ENCODE peak calls at places on chromosome 12, in eight cellular contexts. One of them, this sample, is unnamed.

GRCh38 chr12:57090924-57091632 is 2.2 kb downstream of the NAB2 start:
- DNase-seq in glomerular endothelial cell: no peak
- DNase-seq in spleen: no peak
- DNase-seq in NCI-H2029 treated with DMSO at 0.1 percent for 48 hours: no peak
- DNase-seq in stimulated activated CD4-positive, alpha-beta T cell treated with anti-CD3 and anti-CD28 coated beads, Interleukin-12 subunit alpha, Interleukin-12 subunit beta, amount 100 ng/mL, for 4 hours: no peak
- DNase-seq in heart right ventricle: no peak
- DNase-seq in T-helper 1 cell: no peak
- DNase-seq in activated T-cell treated with anti-CD3 and anti-CD28 coated beads, Interleukin-2, amount 50 U/mL, for 24 hours: no peak
- DNase-seq in this sample: peak

GRCh38 chr12:49777800-49778748 is 36.7 kb downstream of the TMBIM6 start:
- DNase-seq in glomerular endothelial cell: no peak
- DNase-seq in spleen: peak
- DNase-seq in NCI-H2029 treated with DMSO at 0.1 percent for 48 hours: no peak
- DNase-seq in stimulated activated CD4-positive, alpha-beta T cell treated with anti-CD3 and anti-CD28 coated beads, Interleukin-12 subunit alpha, Interleukin-12 subunit beta, amount 100 ng/mL, for 4 hours: peak
- DNase-seq in heart right ventricle: no peak
- DNase-seq in T-helper 1 cell: peak
- DNase-seq in activated T-cell treated with anti-CD3 and anti-CD28 coated beads, Interleukin-2, amount 50 U/mL, for 24 hours: peak
- DNase-seq in this sample: no peak

GRCh38 chr12:91620422-91620821 is 437.8 kb upstream of the DCN start:
- DNase-seq in glomerular endothelial cell: no peak
- DNase-seq in spleen: no peak
- DNase-seq in NCI-H2029 treated with DMSO at 0.1 percent for 48 hours: no peak
- DNase-seq in stimulated activated CD4-positive, alpha-beta T cell treated with anti-CD3 and anti-CD28 coated beads, Interleukin-12 subunit alpha, Interleukin-12 subunit beta, amount 100 ng/mL, for 4 hours: no peak
- DNase-seq in heart right ventricle: no peak
- DNase-seq in T-helper 1 cell: no peak
- DNase-seq in activated T-cell treated with anti-CD3 and anti-CD28 coated beads, Interleukin-2, amount 50 U/mL, for 24 hours: no peak
- DNase-seq in this sample: no peak

GRCh38 chr12:68951652-68952051 is 18.7 kb upstream of the CPM start:
- DNase-seq in glomerular endothelial cell: no peak
- DNase-seq in spleen: peak
- DNase-seq in NCI-H2029 treated with DMSO at 0.1 percent for 48 hours: no peak
- DNase-seq in stimulated activated CD4-positive, alpha-beta T cell treated with anti-CD3 and anti-CD28 coated beads, Interleukin-12 subunit alpha, Interleukin-12 subunit beta, amount 100 ng/mL, for 4 hours: no peak
- DNase-seq in heart right ventricle: no peak
- DNase-seq in T-helper 1 cell: no peak
- DNase-seq in activated T-cell treated with anti-CD3 and anti-CD28 coated beads, Interleukin-2, amount 50 U/mL, for 24 hours: no peak
- DNase-seq in this sample: no peak

GRCh38 chr12:109178532-109178931 is 62.1 kb downstream of the ACACB start:
- DNase-seq in glomerular endothelial cell: no peak
- DNase-seq in spleen: no peak
- DNase-seq in NCI-H2029 treated with DMSO at 0.1 percent for 48 hours: no peak
- DNase-seq in stimulated activated CD4-positive, alpha-beta T cell treated with anti-CD3 and anti-CD28 coated beads, Interleukin-12 subunit alpha, Interleukin-12 subunit beta, amount 100 ng/mL, for 4 hours: no peak
- DNase-seq in heart right ventricle: no peak
- DNase-seq in T-helper 1 cell: no peak
- DNase-seq in activated T-cell treated with anti-CD3 and anti-CD28 coated beads, Interleukin-2, amount 50 U/mL, for 24 hours: no peak
- DNase-seq in this sample: no peak

GRCh38 chr12:103470664-103471063 is 25.1 kb downstream of the C12orf42 start:
- DNase-seq in glomerular endothelial cell: no peak
- DNase-seq in spleen: peak
- DNase-seq in NCI-H2029 treated with DMSO at 0.1 percent for 48 hours: no peak
- DNase-seq in stimulated activated CD4-positive, alpha-beta T cell treated with anti-CD3 and anti-CD28 coated beads, Interleukin-12 subunit alpha, Interleukin-12 subunit beta, amount 100 ng/mL, for 4 hours: no peak
- DNase-seq in heart right ventricle: no peak
- DNase-seq in T-helper 1 cell: no peak
- DNase-seq in activated T-cell treated with anti-CD3 and anti-CD28 coated beads, Interleukin-2, amount 50 U/mL, for 24 hours: no peak
- DNase-seq in this sample: no peak

GRCh38 chr12:70918321-70918720 is 2.2 kb downstream of the PTPRR start:
- DNase-seq in glomerular endothelial cell: no peak
- DNase-seq in spleen: no peak
- DNase-seq in NCI-H2029 treated with DMSO at 0.1 percent for 48 hours: no peak
- DNase-seq in stimulated activated CD4-positive, alpha-beta T cell treated with anti-CD3 and anti-CD28 coated beads, Interleukin-12 subunit alpha, Interleukin-12 subunit beta, amount 100 ng/mL, for 4 hours: no peak
- DNase-seq in heart right ventricle: no peak
- DNase-seq in T-helper 1 cell: no peak
- DNase-seq in activated T-cell treated with anti-CD3 and anti-CD28 coated beads, Interleukin-2, amount 50 U/mL, for 24 hours: no peak
- DNase-seq in this sample: no peak

GRCh38 chr12:54005853-54006699 is 2.7 kb upstream of the HOXC8 start:
- DNase-seq in glomerular endothelial cell: peak
- DNase-seq in spleen: peak
- DNase-seq in NCI-H2029 treated with DMSO at 0.1 percent for 48 hours: peak
- DNase-seq in stimulated activated CD4-positive, alpha-beta T cell treated with anti-CD3 and anti-CD28 coated beads, Interleukin-12 subunit alpha, Interleukin-12 subunit beta, amount 100 ng/mL, for 4 hours: peak
- DNase-seq in heart right ventricle: peak
- DNase-seq in T-helper 1 cell: peak
- DNase-seq in activated T-cell treated with anti-CD3 and anti-CD28 coated beads, Interleukin-2, amount 50 U/mL, for 24 hours: peak
- DNase-seq in this sample: peak

GRCh38 chr12:58254463-58254862 is 313.1 kb downstream of the ATP23 start:
- DNase-seq in glomerular endothelial cell: no peak
- DNase-seq in spleen: no peak
- DNase-seq in NCI-H2029 treated with DMSO at 0.1 percent for 48 hours: no peak
- DNase-seq in stimulated activated CD4-positive, alpha-beta T cell treated with anti-CD3 and anti-CD28 coated beads, Interleukin-12 subunit alpha, Interleukin-12 subunit beta, amount 100 ng/mL, for 4 hours: no peak
- DNase-seq in heart right ventricle: no peak
- DNase-seq in T-helper 1 cell: no peak
- DNase-seq in activated T-cell treated with anti-CD3 and anti-CD28 coated beads, Interleukin-2, amount 50 U/mL, for 24 hours: no peak
- DNase-seq in this sample: no peak

This sample was measured in globus pallidus.